ENCODE peak calls at places on chromosomes 3 and 15, in six cellular contexts. Y is dorsolateral prefrontal cortex; U is cardiac muscle cell; X is effector memory CD4-positive, alpha-beta T cell; E is endodermal cell; J is neuronal stem cell. V is an unnamed sample. For H3K27me3, the result is how much of the 10 kb centered on the place peaks cover.

GRCh38 chr15:50003786-50004334 is 115.2 kb downstream of the ATP8B4 start:
- DNase-seq in Y (no peak), U (peak), X (peak), E (peak), J (peak), V (peak)

GRCh38 chr3:107117922-107118576 is 259.2 kb upstream of the CCDC54 start:
- DNase-seq in Y (peak), U (peak), X (no peak), E (peak), J (peak), V (no peak)

GRCh38 chr15:85515212-85515611 is 134.8 kb downstream of the AKAP13 start:
- DNase-seq in Y (no peak), U (no peak), X (no peak), E (no peak), J (no peak), V (no peak)

GRCh38 chr3:99925584-99925983 is 107.9 kb downstream of the CMSS1 start:
- DNase-seq in Y (peak), U (peak), X (no peak), E (no peak), J (no peak), V (no peak)

GRCh38 chr15:99481406-99481805 is 84.4 kb upstream of the MEF2A start:
- DNase-seq in Y (no peak), U (no peak), X (no peak), E (no peak), J (no peak), V (no peak)

GRCh38 chr3:58681863-58682262 is 15.3 kb upstream of the FAM3D start:
- DNase-seq in Y (no peak), U (no peak), X (no peak), E (no peak), J (no peak), V (no peak)

GRCh38 chr3:28726840-28727239 is 378.2 kb upstream of the AZI2 start:
- DNase-seq in Y (no peak), U (peak), X (no peak), E (peak), J (peak), V (no peak)

GRCh38 chr3:139774570-139775302 is 97.0 kb upstream of the NMNAT3 start:
- DNase-seq in Y (no peak), U (peak), X (no peak), E (peak), J (peak), V (no peak)

GRCh38 chr3:15889936-15890335 is 92.2 kb upstream of the ANKRD28 start:
- DNase-seq in Y (no peak), U (no peak), X (no peak), E (no peak), J (no peak), V (no peak)

GRCh38 chr15:88258021-88258641 is 1.6 kb upstream of the NTRK3 start:
- DNase-seq in Y (peak), U (peak), X (no peak), E (peak), J (peak), V (no peak)

GRCh38 chr15:89167267-89168176 is 53.9 kb downstream of the RLBP1 start:
- DNase-seq in Y (no peak), U (peak), X (no peak), E (peak), J (no peak), V (peak)

GRCh38 chr15:69075467-69075866 is 61.0 kb downstream of the NOX5 start:
- DNase-seq in Y (no peak), U (peak), X (no peak), E (no peak), J (no peak), V (no peak)

GRCh38 chr15:80587816-80588456 is 107.2 kb upstream of the ABHD17C start:
- DNase-seq in Y (no peak), U (peak), X (no peak), E (peak), J (no peak), V (no peak)

DNA sequence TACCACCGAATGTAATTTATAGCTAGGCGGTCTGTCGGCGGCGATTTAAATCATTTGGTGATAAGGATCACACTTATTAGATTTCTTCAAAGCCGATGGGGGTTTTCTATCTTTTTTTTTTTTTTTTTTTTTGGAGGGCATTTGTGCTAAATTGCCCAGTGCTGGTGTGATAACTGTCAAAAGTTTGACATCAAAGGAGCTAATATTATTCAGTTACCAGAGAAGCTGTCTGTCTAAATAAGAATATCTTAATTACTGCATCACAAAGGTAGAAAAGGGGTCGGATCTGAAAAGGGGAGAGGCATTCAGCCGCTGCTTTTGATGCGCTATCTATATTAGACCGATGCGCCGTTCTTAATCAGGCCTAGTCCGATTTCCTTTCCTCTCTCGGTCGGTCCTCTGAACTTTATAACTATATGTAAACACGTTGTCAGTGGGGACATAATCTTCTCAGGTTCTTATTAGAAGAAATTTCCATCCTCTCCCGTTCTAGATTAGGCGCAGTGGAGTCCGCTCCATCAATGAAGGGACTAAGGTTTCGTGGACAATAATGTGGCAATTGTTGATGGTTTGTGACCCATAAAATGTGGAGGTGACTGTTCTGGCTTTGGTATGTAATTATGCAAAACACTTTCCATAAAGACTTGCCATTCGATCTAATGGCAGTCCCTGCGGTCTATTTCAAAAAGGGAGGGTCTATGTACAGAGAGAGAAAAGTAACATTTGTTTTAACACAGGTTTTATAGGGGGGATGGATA is 31.7 kb downstream of the NR2F2 start:
- DNase-seq in Y (no peak), U (no peak), X (no peak), E (no peak), J (peak), V (no peak)
- H3K27me3 ChIP-seq in Y (half or more), U (half or more), X (under half), E (half or more), J (half or more), V (under half)

GRCh38 chr3:197534348-197534725 is 21.4 kb downstream of the BDH1 start:
- DNase-seq in Y (no peak), U (no peak), X (no peak), E (no peak), J (no peak), V (no peak)
- H3K27ac ChIP-seq in Y (no peak), U (no peak), X (no peak), E (no peak), J (no peak), V (no peak)

DNA sequence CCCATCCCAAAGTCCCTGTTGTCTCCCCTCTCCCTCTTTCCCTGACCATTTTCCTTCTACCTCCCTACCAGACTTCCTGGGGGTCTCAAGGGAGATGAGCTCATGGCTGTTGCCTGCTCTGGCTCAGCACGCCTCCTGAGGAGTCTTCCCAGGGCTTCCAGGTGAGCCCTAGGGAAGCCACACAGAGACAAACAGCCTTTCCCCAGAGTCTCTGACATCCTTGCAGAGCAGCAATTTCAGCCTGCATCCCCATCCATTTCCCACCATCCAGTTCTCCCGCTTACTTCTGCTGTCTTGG is 189.2 kb upstream of the LINGO1 start:
- DNase-seq in Y (no peak), U (no peak), X (no peak), E (no peak), J (no peak), V (no peak)
- H3K27me3 ChIP-seq in Y (under half), U (half or more), X (under half), E (half or more), J (half or more), V (under half)

GRCh38 chr3:30667250-30667585 is 60.8 kb downstream of the TGFBR2 start:
- DNase-seq in Y (no peak), U (peak), X (no peak), E (peak), J (peak), V (no peak)
- H3K27ac ChIP-seq in Y (peak), U (peak), X (peak), E (no peak), J (no peak), V (peak)

GRCh38 chr3:13651775-13652428 is 103.0 kb downstream of the FBLN2 start:
- DNase-seq in Y (no peak), U (no peak), X (no peak), E (no peak), J (no peak), V (no peak)

GRCh38 chr3:13652728-13653127 is 103.8 kb downstream of the FBLN2 start:
- DNase-seq in Y (no peak), U (no peak), X (no peak), E (no peak), J (no peak), V (no peak)

GRCh38 chr3:13655074-13655913 is 106.4 kb downstream of the FBLN2 start:
- DNase-seq in Y (no peak), U (peak), X (no peak), E (peak), J (peak), V (no peak)

GRCh38 chr3:13654330-13655073 is 105.6 kb downstream of the FBLN2 start:
- DNase-seq in Y (no peak), U (no peak), X (peak), E (no peak), J (no peak), V (no peak)

DNA sequence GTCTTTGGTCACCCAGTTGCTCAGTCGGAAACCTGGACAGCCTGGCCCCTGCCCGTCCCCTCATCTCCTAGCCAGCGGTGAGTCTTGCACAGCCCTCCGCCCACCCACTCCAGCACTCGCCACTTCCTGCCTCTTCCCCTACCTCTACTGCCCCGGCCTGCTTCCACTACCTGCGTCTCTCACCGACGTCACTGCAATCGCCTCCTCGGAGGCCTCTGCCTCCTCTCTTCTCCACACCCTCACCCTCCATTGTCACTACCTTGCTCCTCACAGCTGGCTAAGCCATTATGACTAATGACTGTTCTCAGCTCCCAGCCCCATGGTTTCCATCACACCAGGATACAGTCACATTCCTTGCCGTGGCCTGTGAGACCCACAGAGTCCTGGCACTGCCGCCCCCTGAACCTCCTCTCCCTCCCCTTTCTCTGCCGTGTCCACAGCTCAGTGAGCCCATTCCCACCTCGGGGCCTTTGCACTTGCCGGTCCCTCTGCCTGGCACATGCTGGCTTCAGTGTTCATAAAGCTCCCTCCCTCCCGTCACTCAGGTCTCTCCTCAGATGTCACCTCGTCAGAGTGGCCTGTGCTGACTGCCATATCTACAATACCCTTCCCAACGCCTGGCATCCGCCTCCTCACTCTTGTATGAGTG is 104.8 kb downstream of the FBLN2 start:
- DNase-seq in Y (no peak), U (no peak), X (no peak), E (peak), J (no peak), V (no peak)
- H3K27me3 ChIP-seq in Y (under half), U (under half), X (under half), E (under half), J (under half), V (under half)

GRCh38 chr15:67524235-67524634 is 3.3 kb downstream of the C15orf61 start:
- DNase-seq in Y (no peak), U (no peak), X (no peak), E (no peak), J (no peak), V (no peak)
- H3K27ac ChIP-seq in Y (no peak), U (no peak), X (no peak), E (no peak), J (no peak), V (peak)